ENCODE peak calls at places on chromosomes 5 and 9, in four cellular contexts. B is AG04450, Y is astrocyte, N is upper lobe of right lung. X is an unnamed sample.
A peak's percentile ranks its signal among the peaks of the same experiment; 100 is the strongest.

GRCh38 chr5:60161340-60161934 is 267.9 kb upstream of the PDE4D start:
- DNase-seq in B (no peak), Y (peak; percentile 25), N (no peak), X (no peak)

GRCh38 chr9:72814083-72814482 is 138.8 kb downstream of the ALDH1A1 start:
- DNase-seq in B (no peak), Y (no peak), N (no peak), X (no peak)

GRCh38 chr9:93864840-93865239 is 90.3 kb downstream of the BARX1 start:
- DNase-seq in B (no peak), Y (no peak), N (no peak), X (no peak)

GRCh38 chr9:121059998-121060636 is 10.0 kb upstream of the C5 start:
- DNase-seq in B (peak; percentile 80), Y (peak; percentile 48), N (no peak), X (no peak)

GRCh38 chr5:142900926-142901325 is 130.7 kb downstream of the ARHGAP26 start:
- DNase-seq in B (peak; percentile 92), Y (peak; percentile 95), N (no peak), X (no peak)

GRCh38 chr5:97986069-97986468 is 787.4 kb upstream of the RGMB start:
- DNase-seq in B (no peak), Y (peak; percentile 65), N (no peak), X (no peak)

GRCh38 chr5:115324021-115324420 is 27.6 kb upstream of the CCDC112 start:
- DNase-seq in B (no peak), Y (peak; percentile 4), N (no peak), X (no peak)

GRCh38 chr9:14358523-14358922 is 44.6 kb upstream of the NFIB start:
- DNase-seq in B (no peak), Y (peak; percentile 39), N (no peak), X (no peak)

GRCh38 chr5:148541054-148541835 is 113.1 kb downstream of the HTR4 start:
- DNase-seq in B (no peak), Y (no peak), N (no peak), X (no peak)

GRCh38 chr5:108727154-108727638 is 20.5 kb upstream of the FER start:
- DNase-seq in B (no peak), Y (no peak), N (no peak), X (peak; percentile 67)

GRCh38 chr5:61330879-61331406 is 1.1 kb upstream of the ZSWIM6 start:
- DNase-seq in B (no peak), Y (peak; percentile 63), N (peak; percentile 93), X (peak; percentile 63)

GRCh38 chr9:12191630-12192029 is 501.6 kb upstream of the TYRP1 start:
- DNase-seq in B (no peak), Y (no peak), N (no peak), X (no peak)

GRCh38 chr5:80275347-80275746 is 19.5 kb upstream of the SERINC5 start:
- DNase-seq in B (no peak), Y (peak; percentile 20), N (no peak), X (no peak)

GRCh38 chr5:176878463-176878862 is 20.7 kb downstream of the HK3 start:
- DNase-seq in B (no peak), Y (no peak), N (no peak), X (no peak)

GRCh38 chr9:76761448-76761847 is 2.8 kb upstream of the PCA3 start:
- DNase-seq in B (no peak), Y (no peak), N (no peak), X (no peak)

GRCh38 chr9:128992995-128993394 is 35.1 kb downstream of the SH3GLB2 start:
- DNase-seq in B (no peak), Y (no peak), N (no peak), X (no peak)

GRCh38 chr9:127931092-127931881 is 710 bp upstream of the PIP5KL1 start:
- DNase-seq in B (no peak), Y (peak; percentile 68), N (no peak), X (no peak)

GRCh38 chr9:133403766-133404439 is 13.9 kb downstream of the REXO4 start:
- DNase-seq in B (no peak), Y (no peak), N (peak; percentile 82), X (no peak)

GRCh38 chr9:135533674-135534073 is 12.3 kb upstream of the OBP2A start:
- DNase-seq in B (no peak), Y (no peak), N (peak; percentile 45), X (no peak)

GRCh38 chr5:149040421-149040820 is 22.4 kb downstream of the SH3TC2 start:
- DNase-seq in B (no peak), Y (peak; percentile 62), N (no peak), X (no peak)

GRCh38 chr5:102959055-102959454 is 160.9 kb downstream of the GIN1 start:
- DNase-seq in B (peak; percentile 63), Y (peak; percentile 95), N (no peak), X (no peak)

GRCh38 chr5:75670571-75670970 is 46.7 kb downstream of the POC5 start:
- DNase-seq in B (no peak), Y (no peak), N (no peak), X (no peak)

GRCh38 chr5:136028782-136029742 is at the start of gene TGFBI:
- DNase-seq in B (peak; percentile 30), Y (no peak), N (peak; percentile 88), X (peak; percentile 89)
- H3K4me3 ChIP-seq in B (peak within 1 kb of the TSS; percentile 93), Y (peak within 1 kb of the TSS; percentile 84), N (peak within 1 kb of the TSS; percentile 65), X (peak within 1 kb of the TSS; percentile 60)

DNA sequence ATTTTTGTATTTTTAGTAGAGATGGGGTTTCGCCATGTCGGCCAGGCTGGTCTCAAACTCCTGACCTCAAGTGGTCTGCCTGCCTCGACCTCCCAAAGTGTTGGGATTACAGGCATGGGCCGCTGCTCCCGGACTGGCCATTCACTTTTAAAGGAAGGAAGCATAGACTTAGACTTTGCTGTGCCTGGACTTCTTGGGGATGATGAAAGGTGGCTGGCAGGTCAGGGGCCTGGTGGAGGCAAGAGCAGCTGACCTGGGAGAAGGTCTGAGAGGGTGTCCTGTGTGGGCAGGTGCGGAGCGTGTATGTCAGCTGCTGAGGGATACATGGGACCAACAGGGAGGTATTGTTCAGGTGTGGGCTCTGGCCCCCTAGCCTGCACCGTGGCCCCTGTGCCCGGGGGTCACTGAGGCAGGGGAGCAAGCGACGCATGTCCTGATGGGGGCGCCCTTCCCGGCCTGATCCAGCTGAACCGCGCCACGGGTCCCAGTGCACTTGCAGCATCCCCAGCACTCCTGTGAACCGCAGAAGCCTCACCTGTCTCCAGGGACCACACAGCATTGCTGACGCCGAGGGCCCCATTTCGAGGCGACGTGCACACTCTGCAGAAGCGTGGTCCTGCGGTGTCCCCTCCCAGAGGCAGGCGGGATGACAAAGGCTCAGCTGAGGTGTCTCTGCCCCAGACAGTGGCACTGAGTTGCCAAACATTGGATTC is 23.1 kb downstream of the NDUFS6 start:
- DNase-seq in B (no peak), Y (no peak), N (no peak), X (no peak)
- TF ChIP-seq CTCF in B (no peak), Y (no peak), N (no peak), X (no peak)

DNA sequence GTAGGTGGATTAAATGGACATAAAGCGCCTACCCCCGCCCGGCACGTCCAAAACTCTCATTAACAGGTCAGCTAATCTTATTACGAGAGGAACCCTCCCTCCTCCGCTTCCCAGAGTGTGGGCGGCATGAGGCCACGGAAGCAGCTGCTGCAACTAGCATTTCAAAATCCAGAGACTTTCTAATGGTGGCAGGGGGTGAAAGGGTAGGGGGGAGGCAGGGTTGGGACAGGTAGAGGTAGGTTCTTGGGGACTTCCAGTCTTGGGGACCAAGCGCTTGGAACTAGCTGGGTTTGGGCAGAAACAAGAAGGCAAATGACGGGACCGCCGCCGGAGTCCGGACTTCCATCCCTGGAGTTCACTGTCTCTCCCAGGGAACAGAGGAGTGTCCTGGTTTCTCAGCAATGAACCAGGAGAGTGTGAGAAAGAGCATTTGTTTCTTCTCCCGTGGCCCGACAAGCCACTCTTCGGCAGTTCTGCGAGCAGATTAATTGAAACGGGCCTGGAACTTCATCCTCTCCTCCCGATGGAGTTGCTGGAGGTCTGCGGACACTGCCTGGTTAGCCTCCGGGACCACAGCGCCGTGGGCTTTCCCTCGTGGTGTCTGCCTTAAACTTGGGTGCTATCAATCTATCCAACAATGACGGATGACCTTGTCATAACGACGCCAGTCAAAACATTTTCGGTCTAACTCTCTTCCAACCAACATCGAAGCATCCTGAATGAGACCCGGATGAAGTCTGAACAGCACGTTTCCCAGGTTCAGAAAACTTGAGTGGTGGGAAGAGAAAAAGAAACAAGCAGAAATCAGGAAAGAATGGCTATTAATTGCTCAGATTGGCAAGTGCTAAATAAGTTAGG is 1.6 kb upstream of the PRDM6 start:
- DNase-seq in B (no peak), Y (no peak), N (no peak), X (no peak)
- H3K4me3 ChIP-seq in B (no peak overlapping the region), Y (no peak overlapping the region), N (no peak overlapping the region), X (peak overlapping the region; percentile 69)

DNA sequence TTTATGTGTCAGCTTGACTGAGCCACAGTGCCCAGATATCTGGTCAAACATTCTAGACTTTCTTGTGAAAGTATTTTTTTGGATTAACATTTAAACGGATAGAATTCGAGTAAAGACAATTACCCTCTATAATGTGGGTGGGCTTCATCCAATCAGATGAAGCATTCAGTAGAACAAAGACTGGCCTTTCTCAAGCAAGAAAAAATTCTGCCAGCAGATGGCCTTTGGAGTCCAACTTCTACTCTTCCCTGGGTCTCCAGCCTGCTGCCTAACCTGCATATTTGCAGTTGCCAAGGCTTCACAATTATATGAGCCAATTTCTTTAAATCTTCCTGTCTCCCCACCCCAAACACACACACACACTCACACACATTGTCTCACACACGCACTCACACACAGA is 86.4 kb downstream of the MED10 start:
- DNase-seq in B (no peak), Y (no peak), N (no peak), X (no peak)
- TF ChIP-seq CTCF in B (no peak), Y (no peak), N (no peak), X (no peak)

DNA sequence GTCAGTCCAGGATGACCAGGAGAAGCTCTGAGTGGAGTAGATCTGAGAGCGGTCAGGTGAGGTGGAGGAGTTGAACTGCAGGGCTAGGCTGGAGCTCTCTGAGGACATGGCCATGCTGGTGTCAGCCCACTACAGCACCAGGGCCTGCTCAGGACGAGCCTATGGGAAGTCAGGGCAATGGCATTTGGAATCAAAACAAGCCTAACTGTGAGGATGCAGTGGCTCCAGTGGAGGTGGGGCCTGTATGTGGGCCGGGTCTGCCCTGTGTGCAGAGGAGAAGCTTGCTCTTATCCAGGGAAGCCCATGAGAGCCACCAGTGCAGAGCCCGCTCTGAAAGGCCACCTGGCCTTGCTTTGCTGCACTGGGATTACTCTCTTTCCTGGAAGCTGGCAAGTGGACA is 11.1 kb downstream of the CXCL14 start:
- DNase-seq in B (no peak), Y (no peak), N (no peak), X (no peak)
- H3K4me3 ChIP-seq in B (no peak overlapping the region), Y (no peak overlapping the region), N (no peak overlapping the region), X (no peak overlapping the region)

DNA sequence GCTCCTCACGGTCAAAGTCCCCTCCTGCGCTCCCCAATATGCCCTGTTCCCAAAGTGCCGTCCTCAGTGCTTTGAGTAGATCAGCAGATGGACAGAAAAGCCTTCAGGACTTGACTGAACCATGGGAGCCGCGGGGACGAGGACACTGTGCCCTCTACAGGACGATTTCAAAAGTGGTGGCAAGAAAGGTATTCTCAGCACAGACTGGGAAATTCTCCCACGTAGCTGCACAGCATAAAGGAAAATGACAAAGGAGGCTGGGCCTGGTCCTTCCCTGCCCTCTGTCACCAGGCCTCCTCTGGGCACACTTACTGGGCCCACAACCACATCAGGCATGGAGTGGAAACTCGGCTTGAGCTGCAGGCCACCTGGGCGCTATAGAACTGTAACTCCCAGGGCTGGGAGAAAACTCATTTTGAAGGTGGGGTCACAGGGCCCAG is 16.7 kb upstream of the MTMR12 start:
- DNase-seq in B (no peak), Y (peak; percentile 23), N (peak; percentile 75), X (no peak)
- TF ChIP-seq CTCF in B (peak; percentile 77), Y (peak; percentile 66), N (peak; percentile 71), X (peak; percentile 53)